ENCODE peak calls at places on chromosomes 5 and 9, in five cellular contexts. One of them, this sample, is unnamed.

GRCh38 chr5:83077662-83078261 is 415 bp downstream of the XRCC4 start:
- DNase-seq in HepG2: peak
- DNase-seq in H1: peak
- DNase-seq in WTC11: peak
- DNase-seq in GM12878: no peak
- DNase-seq in this sample: peak

GRCh38 chr9:6413365-6414263 is 615 bp downstream of the UHRF2 start:
- DNase-seq in GM12878: no peak
- DNase-seq in WTC11: peak
- DNase-seq in H1: peak
- DNase-seq in HepG2: no peak
- DNase-seq in this sample: peak

GRCh38 chr9:114250235-114250568 is 72.7 kb upstream of the ORM1 start:
- DNase-seq in GM12878: no peak
- DNase-seq in HepG2: no peak
- DNase-seq in WTC11: no peak
- DNase-seq in H1: no peak
- DNase-seq in this sample: no peak

GRCh38 chr9:131284856-131285255 is 4.7 kb upstream of the PLPP7 start:
- DNase-seq in GM12878: no peak
- DNase-seq in WTC11: no peak
- DNase-seq in H1: no peak
- DNase-seq in HepG2: no peak
- DNase-seq in this sample: no peak

GRCh38 chr9:123267481-123268239 is 726 bp downstream of the STRBP start:
- DNase-seq in HepG2: no peak
- DNase-seq in H1: no peak
- DNase-seq in GM12878: no peak
- DNase-seq in WTC11: peak
- DNase-seq in this sample: peak

GRCh38 chr5:159903134-159903533 is 13.1 kb upstream of the ADRA1B start:
- DNase-seq in H1: no peak
- DNase-seq in HepG2: no peak
- DNase-seq in GM12878: no peak
- DNase-seq in WTC11: no peak
- DNase-seq in this sample: no peak

GRCh38 chr5:372556-372910 is 51.0 kb downstream of the AHRR start:
- DNase-seq in GM12878: no peak
- DNase-seq in HepG2: no peak
- DNase-seq in H1: peak
- DNase-seq in WTC11: peak
- DNase-seq in this sample: no peak

GRCh38 chr9:83425240-83425639 is 113.0 kb downstream of the FRMD3 start:
- DNase-seq in GM12878: no peak
- DNase-seq in WTC11: no peak
- DNase-seq in HepG2: peak
- DNase-seq in H1: no peak
- DNase-seq in this sample: no peak

GRCh38 chr9:108443278-108443633 is 412.5 kb downstream of the ACTL7B start:
- DNase-seq in HepG2: peak
- DNase-seq in GM12878: no peak
- DNase-seq in H1: no peak
- DNase-seq in WTC11: no peak
- DNase-seq in this sample: no peak

GRCh38 chr5:88942967-88943291 is 59.9 kb upstream of the MEF2C start:
- DNase-seq in H1: no peak
- DNase-seq in HepG2: no peak
- DNase-seq in WTC11: no peak
- DNase-seq in GM12878: no peak
- DNase-seq in this sample: no peak

GRCh38 chr5:83044941-83045340 is 32.3 kb downstream of the TMEM167A start:
- DNase-seq in HepG2: no peak
- DNase-seq in H1: no peak
- DNase-seq in GM12878: no peak
- DNase-seq in WTC11: no peak
- DNase-seq in this sample: no peak

GRCh38 chr9:134406366-134407122 is 80.3 kb downstream of the RXRA start:
- DNase-seq in WTC11: no peak
- DNase-seq in HepG2: no peak
- DNase-seq in H1: no peak
- DNase-seq in GM12878: no peak
- DNase-seq in this sample: no peak

GRCh38 chr9:112971415-112971814 is 40.6 kb downstream of the ZNF883 start:
- DNase-seq in WTC11: peak
- DNase-seq in H1: peak
- DNase-seq in HepG2: peak
- DNase-seq in GM12878: no peak
- DNase-seq in this sample: peak

GRCh38 chr5:102241809-102242421 is 54.2 kb downstream of the SLCO4C1 start:
- DNase-seq in HepG2: no peak
- DNase-seq in H1: no peak
- DNase-seq in GM12878: no peak
- DNase-seq in WTC11: no peak
- DNase-seq in this sample: peak

GRCh38 chr5:43661102-43661501 is 58.1 kb downstream of the NNT start:
- DNase-seq in H1: peak
- DNase-seq in GM12878: no peak
- DNase-seq in WTC11: peak
- DNase-seq in HepG2: peak
- DNase-seq in this sample: peak

GRCh38 chr9:2477755-2478154 is 143.8 kb upstream of the VLDLR start:
- DNase-seq in WTC11: no peak
- DNase-seq in GM12878: no peak
- DNase-seq in HepG2: peak
- DNase-seq in H1: no peak
- DNase-seq in this sample: no peak

GRCh38 chr5:140023611-140024191 is 19.4 kb downstream of the NRG2 start:
- DNase-seq in GM12878: no peak
- DNase-seq in HepG2: no peak
- DNase-seq in WTC11: no peak
- DNase-seq in H1: no peak
- DNase-seq in this sample: no peak

GRCh38 chr9:77807295-77807694 is 159.2 kb upstream of the GNA14 start:
- DNase-seq in WTC11: no peak
- DNase-seq in HepG2: peak
- DNase-seq in GM12878: no peak
- DNase-seq in H1: no peak
- DNase-seq in this sample: no peak

GRCh38 chr5:176446884-176447537 is 1.2 kb upstream of the FAF2 start:
- DNase-seq in WTC11: peak
- DNase-seq in GM12878: no peak
- DNase-seq in H1: no peak
- DNase-seq in HepG2: no peak
- DNase-seq in this sample: peak

GRCh38 chr5:116035123-116035522 is 2.9 kb downstream of the ARL14EPL start:
- DNase-seq in WTC11: no peak
- DNase-seq in H1: no peak
- DNase-seq in GM12878: no peak
- DNase-seq in HepG2: no peak
- DNase-seq in this sample: no peak

GRCh38 chr9:96581301-96581700 is 38.3 kb downstream of the CDC14B start:
- DNase-seq in GM12878: no peak
- DNase-seq in H1: no peak
- DNase-seq in WTC11: no peak
- DNase-seq in HepG2: no peak
- DNase-seq in this sample: no peak

GRCh38 chr5:18483386-18483785 is 849.1 kb downstream of the TAF11L14 start:
- DNase-seq in WTC11: no peak
- DNase-seq in GM12878: no peak
- DNase-seq in HepG2: no peak
- DNase-seq in H1: no peak
- DNase-seq in this sample: peak

GRCh38 chr5:73909474-73909873 is 283.5 kb downstream of the ARHGEF28 start:
- DNase-seq in H1: no peak
- DNase-seq in WTC11: no peak
- DNase-seq in GM12878: no peak
- DNase-seq in HepG2: no peak
- DNase-seq in this sample: peak

DNA sequence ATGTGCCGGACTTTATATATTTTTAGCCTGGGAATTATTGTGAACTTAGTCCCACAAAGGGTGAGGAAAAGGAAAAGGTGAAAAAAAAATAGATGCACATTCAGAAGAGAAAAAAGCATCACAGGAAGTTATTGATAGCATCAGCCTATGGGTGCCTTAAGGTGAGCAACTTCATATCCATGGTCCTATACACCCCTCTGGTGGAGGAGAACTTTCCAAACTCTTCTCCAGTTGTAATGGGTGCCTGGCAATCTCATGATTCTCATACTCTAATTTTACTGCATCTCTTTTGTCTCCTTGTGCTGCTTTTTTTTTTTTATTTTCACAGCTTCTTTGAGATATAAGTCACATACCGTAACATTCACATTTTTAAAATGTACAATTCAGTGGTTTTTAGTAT is 107.4 kb downstream of the JAKMIP2 start:
- DNase-seq in GM12878: no peak
- DNase-seq in H1: no peak
- DNase-seq in WTC11: no peak
- DNase-seq in HepG2: peak
- DNase-seq in this sample: no peak
- TF ChIP-seq CREB1 in GM12878: no peak
- TF ChIP-seq CREB1 in H1: no peak
- TF ChIP-seq CREB1 in WTC11: no peak
- TF ChIP-seq CREB1 in HepG2: no peak
- TF ChIP-seq CREB1 in this sample: no peak

DNA sequence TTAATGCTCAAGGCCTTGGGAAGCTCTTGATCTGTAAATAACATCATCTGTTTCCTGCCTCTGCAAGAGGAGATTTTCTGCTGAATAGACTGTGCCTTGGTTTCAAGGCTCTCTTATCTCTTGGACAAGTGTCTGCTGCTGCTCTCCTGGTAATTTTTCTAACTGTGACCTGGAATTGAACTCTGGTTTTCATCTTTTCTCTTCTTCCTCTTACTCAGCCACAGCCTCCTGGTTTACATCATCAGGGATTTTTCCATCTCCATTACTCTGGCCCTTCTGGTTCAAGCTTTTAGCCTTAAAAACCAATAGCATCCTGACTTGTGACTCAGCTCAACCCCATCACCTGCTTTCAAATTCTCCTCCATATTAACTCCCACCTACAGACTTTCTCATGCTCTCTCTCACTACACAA is 49.6 kb upstream of the ITGA1 start:
- DNase-seq in WTC11: no peak
- DNase-seq in GM12878: no peak
- DNase-seq in HepG2: no peak
- DNase-seq in H1: no peak
- DNase-seq in this sample: no peak
- TF ChIP-seq CREB1 in WTC11: no peak
- TF ChIP-seq CREB1 in GM12878: no peak
- TF ChIP-seq CREB1 in HepG2: no peak
- TF ChIP-seq CREB1 in H1: no peak
- TF ChIP-seq CREB1 in this sample: no peak

DNA sequence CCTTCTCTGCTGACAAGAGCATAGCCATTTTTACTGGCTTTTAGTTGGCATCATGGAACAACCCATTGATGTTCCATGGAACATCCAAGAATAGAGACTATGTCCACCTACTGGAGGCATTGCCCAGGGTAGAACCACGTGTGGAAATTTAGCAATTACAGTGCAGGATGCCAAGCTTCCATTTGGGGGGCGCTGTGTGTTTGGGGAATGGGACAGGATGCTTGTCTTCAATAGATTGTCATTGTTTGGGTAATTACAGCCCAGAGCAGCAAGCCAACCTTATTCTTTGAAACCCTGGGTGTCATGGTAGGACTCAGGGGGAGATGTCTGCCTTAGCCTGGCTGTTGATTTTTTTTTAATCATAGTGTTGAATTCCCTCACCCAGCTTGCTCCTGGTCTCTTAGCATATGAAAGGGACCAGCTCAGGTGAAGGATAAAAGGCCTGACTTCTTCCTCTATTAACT is 171.1 kb downstream of the DOCK2 start:
- DNase-seq in H1: peak
- DNase-seq in HepG2: no peak
- DNase-seq in WTC11: peak
- DNase-seq in GM12878: no peak
- DNase-seq in this sample: peak
- TF ChIP-seq CREB1 in H1: no peak
- TF ChIP-seq CREB1 in HepG2: no peak
- TF ChIP-seq CREB1 in WTC11: no peak
- TF ChIP-seq CREB1 in GM12878: no peak
- TF ChIP-seq CREB1 in this sample: no peak

DNA sequence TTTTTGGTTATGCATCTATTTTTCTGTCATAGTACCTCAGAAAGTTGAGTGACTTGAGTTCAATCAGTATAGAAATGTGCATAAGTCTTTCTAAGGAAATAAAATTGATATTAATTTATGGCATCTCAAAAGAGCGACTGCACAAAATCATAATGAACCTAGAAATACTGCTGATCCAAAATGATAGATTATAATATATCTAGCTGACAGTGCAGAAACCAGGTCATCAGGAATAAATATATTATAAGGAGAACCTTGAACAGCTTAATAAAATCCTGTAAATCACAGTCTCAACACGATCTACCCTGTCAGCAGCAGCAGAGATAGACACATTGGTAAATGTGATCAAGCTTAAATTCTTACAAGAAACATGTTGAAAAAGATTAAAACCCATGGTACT is 1106.6 kb upstream of the CDH18 start:
- DNase-seq in H1: no peak
- DNase-seq in GM12878: no peak
- DNase-seq in WTC11: no peak
- DNase-seq in HepG2: no peak
- DNase-seq in this sample: no peak
- TF ChIP-seq CREB1 in H1: no peak
- TF ChIP-seq CREB1 in GM12878: no peak
- TF ChIP-seq CREB1 in WTC11: no peak
- TF ChIP-seq CREB1 in HepG2: no peak
- TF ChIP-seq CREB1 in this sample: no peak

GRCh38 chr5:126461838-126462237 is 38.6 kb downstream of the GRAMD2B start:
- DNase-seq in WTC11: no peak
- DNase-seq in HepG2: no peak
- DNase-seq in H1: no peak
- DNase-seq in GM12878: no peak
- DNase-seq in this sample: no peak

GRCh38 chr5:126462239-126463014 is 39.2 kb downstream of the GRAMD2B start:
- DNase-seq in H1: no peak
- DNase-seq in GM12878: no peak
- DNase-seq in HepG2: no peak
- DNase-seq in WTC11: no peak
- DNase-seq in this sample: no peak

GRCh38 chr5:126464016-126464415 is 40.8 kb downstream of the GRAMD2B start:
- DNase-seq in WTC11: no peak
- DNase-seq in GM12878: no peak
- DNase-seq in HepG2: no peak
- DNase-seq in H1: no peak
- DNase-seq in this sample: no peak

GRCh38 chr5:126468091-126468490 is 44.9 kb downstream of the GRAMD2B start:
- DNase-seq in GM12878: no peak
- DNase-seq in HepG2: no peak
- DNase-seq in H1: no peak
- DNase-seq in WTC11: no peak
- DNase-seq in this sample: no peak

GRCh38 chr5:126464959-126465358 is 41.8 kb downstream of the GRAMD2B start:
- DNase-seq in H1: no peak
- DNase-seq in WTC11: peak
- DNase-seq in GM12878: no peak
- DNase-seq in HepG2: no peak
- DNase-seq in this sample: no peak
- TF ChIP-seq CREB1 in H1: no peak
- TF ChIP-seq CREB1 in WTC11: no peak
- TF ChIP-seq CREB1 in GM12878: no peak
- TF ChIP-seq CREB1 in HepG2: no peak
- TF ChIP-seq CREB1 in this sample: no peak

GRCh38 chr9:120936011-120936763 is 9.6 kb upstream of the TRAF1 start:
- DNase-seq in WTC11: peak
- DNase-seq in GM12878: peak
- DNase-seq in HepG2: peak
- DNase-seq in H1: peak
- DNase-seq in this sample: peak
- TF ChIP-seq CREB1 in WTC11: no peak
- TF ChIP-seq CREB1 in GM12878: no peak
- TF ChIP-seq CREB1 in HepG2: no peak
- TF ChIP-seq CREB1 in H1: no peak
- TF ChIP-seq CREB1 in this sample: no peak

This sample was measured in GM23338.